ENCODE peak calls at places on chromosomes 13 and 19, in four cellular contexts. R is activated CD4-positive, alpha-beta T cell treated with anti-CD3 and anti-CD28 coated beads, Interleukin-2, amount 10 ng/mL, durations not matched to agents 7 days and 5 days; E is NCI-H345; Y is NCI-H1436. J is an unnamed sample.
A peak's percentile ranks its signal among the peaks of the same experiment; 100 is the strongest.

GRCh38 chr13:104014803-104015645 is 948.8 kb upstream of the SLC10A2 start:
- DNase-seq in Y (no peak), E (no peak), R (no peak), J (no peak)

GRCh38 chr19:47226426-47227346 is 4.3 kb downstream of the BBC3 start:
- DNase-seq in Y (no peak), R (peak; percentile 75), E (peak; percentile 25), J (peak; percentile 85)

GRCh38 chr19:33802801-33803200 is 6.1 kb downstream of the KCTD15 start:
- DNase-seq in E (no peak), R (no peak), Y (no peak), J (no peak)

GRCh38 chr19:50226536-50226935 is 23.1 kb downstream of the MYH14 start:
- DNase-seq in Y (no peak), R (no peak), E (no peak), J (no peak)

GRCh38 chr19:50562329-50562728 is 5.9 kb downstream of the LRRC4B start:
- DNase-seq in E (no peak), Y (no peak), R (no peak), J (no peak)

GRCh38 chr13:21686761-21687391 is 16.0 kb downstream of the FGF9 start:
- DNase-seq in Y (no peak), R (no peak), E (no peak), J (no peak)

GRCh38 chr13:24668955-24669354 is 11.3 kb upstream of the ATP12A start:
- DNase-seq in E (no peak), R (no peak), Y (no peak), J (no peak)

GRCh38 chr13:46184277-46184699 is 2.3 kb upstream of the LCP1 start:
- DNase-seq in R (peak; percentile 81), Y (no peak), E (no peak), J (peak; percentile 9)

GRCh38 chr19:7386308-7386707 is 37.6 kb downstream of the ARHGEF18 start:
- DNase-seq in E (no peak), R (no peak), Y (no peak), J (no peak)

GRCh38 chr13:40550130-40550529 is 116.3 kb downstream of the FOXO1 start:
- DNase-seq in R (no peak), Y (no peak), E (no peak), J (no peak)

GRCh38 chr19:38019427-38019724 is 112.4 kb downstream of the SIPA1L3 start:
- DNase-seq in E (no peak), Y (no peak), R (no peak), J (no peak)

GRCh38 chr19:8323781-8324185 is 2.5 kb downstream of the RPS28 start:
- DNase-seq in R (no peak), E (no peak), Y (no peak), J (no peak)

GRCh38 chr13:102147353-102147752 is 254.5 kb downstream of the FGF14 start:
- DNase-seq in Y (no peak), E (no peak), R (no peak), J (no peak)

GRCh38 chr19:33883869-33884519 is 87.3 kb downstream of the KCTD15 start:
- DNase-seq in R (no peak), E (no peak), Y (no peak), J (no peak)

GRCh38 chr19:43739836-43740235 is 14.9 kb downstream of the SMG9 start:
- DNase-seq in Y (no peak), R (no peak), E (no peak), J (no peak)

GRCh38 chr19:15147090-15147489 is 39.9 kb downstream of the SYDE1 start:
- DNase-seq in Y (no peak), R (no peak), E (no peak), J (no peak)

GRCh38 chr13:80740076-80740475 is 399.1 kb upstream of the SPRY2 start:
- DNase-seq in E (no peak), Y (no peak), R (no peak), J (no peak)

GRCh38 chr19:46383846-46384245 is 29.5 kb downstream of the CCDC8 start:
- DNase-seq in Y (no peak), R (no peak), E (no peak), J (no peak)

GRCh38 chr13:113441661-113442060 is 11.6 kb downstream of the ADPRHL1 start:
- DNase-seq in Y (no peak), E (no peak), R (no peak), J (no peak)

GRCh38 chr19:2252481-2253105 is 3.5 kb downstream of the AMH start:
- DNase-seq in Y (no peak), R (no peak), E (no peak), J (no peak)

GRCh38 chr19:2270157-2270571 is 11.8 kb downstream of the PEAK3 start:
- DNase-seq in Y (no peak), R (peak; percentile 49), E (no peak), J (no peak)

GRCh38 chr19:14114854-14115253 is 2.7 kb downstream of the PRKACA start:
- DNase-seq in Y (no peak), R (peak; percentile 57), E (no peak), J (peak; percentile 28)

GRCh38 chr19:47275866-47276461 is 1.3 kb downstream of the INAFM1 start:
- DNase-seq in Y (no peak), E (peak; percentile 9), R (no peak), J (no peak)

GRCh38 chr13:112616586-112617381 is 28.8 kb upstream of the TUBGCP3 start:
- DNase-seq in E (no peak), R (peak; percentile 46), Y (peak; percentile 14), J (peak; percentile 67)

GRCh38 chr19:17997969-17998826 is 9.8 kb upstream of the ARRDC2 start:
- DNase-seq in R (no peak), Y (no peak), E (no peak), J (no peak)

GRCh38 chr19:40716031-40716654 is 543 bp downstream of the COQ8B start:
- DNase-seq in R (peak; percentile 25), E (peak; percentile 82), Y (no peak), J (peak; percentile 60)

GRCh38 chr13:96898212-96898611 is 96.1 kb downstream of the OXGR1 start:
- DNase-seq in Y (no peak), E (no peak), R (no peak), J (no peak)

J was measured in NCI-H146.